ENCODE peak calls at places on chromosomes 3 and 15, in six cellular contexts. One of them, this sample, is unnamed.
A peak's percentile ranks its signal among the peaks of the same experiment; 100 is the strongest.

GRCh38 chr15:98567951-98568350 is 80.4 kb upstream of the IGF1R start:
- DNase-seq in EH: no peak
- DNase-seq in activated CD4-positive, CD25-positive, alpha-beta regulatory T cell treated with anti-CD3 and anti-CD28 coated beads, Interleukin-2, amount 50 U/mL, for 72 hours: no peak
- DNase-seq in activated CD8-positive, alpha-beta T cell treated with anti-CD3 and anti-CD28 coated beads, Interleukin-2, amount 10 ng/mL, durations not matched to agents 7 days and 5 days: no peak
- DNase-seq in AG09319: no peak
- DNase-seq in thoracic aorta: no peak
- DNase-seq in this sample: peak; percentile 11

GRCh38 chr3:174219738-174220137 is 639.4 kb upstream of the NAALADL2 start:
- DNase-seq in activated CD4-positive, CD25-positive, alpha-beta regulatory T cell treated with anti-CD3 and anti-CD28 coated beads, Interleukin-2, amount 50 U/mL, for 72 hours: no peak
- DNase-seq in EH: peak; percentile 8
- DNase-seq in AG09319: no peak
- DNase-seq in thoracic aorta: no peak
- DNase-seq in activated CD8-positive, alpha-beta T cell treated with anti-CD3 and anti-CD28 coated beads, Interleukin-2, amount 10 ng/mL, durations not matched to agents 7 days and 5 days: no peak
- DNase-seq in this sample: no peak

GRCh38 chr3:37863949-37864822 is 2.5 kb downstream of the CTDSPL start:
- DNase-seq in EH: peak; percentile 26
- DNase-seq in activated CD4-positive, CD25-positive, alpha-beta regulatory T cell treated with anti-CD3 and anti-CD28 coated beads, Interleukin-2, amount 50 U/mL, for 72 hours: no peak
- DNase-seq in activated CD8-positive, alpha-beta T cell treated with anti-CD3 and anti-CD28 coated beads, Interleukin-2, amount 10 ng/mL, durations not matched to agents 7 days and 5 days: no peak
- DNase-seq in AG09319: no peak
- DNase-seq in thoracic aorta: no peak
- DNase-seq in this sample: peak; percentile 34

GRCh38 chr3:183266454-183266853 is 13.4 kb downstream of the B3GNT5 start:
- DNase-seq in EH: no peak
- DNase-seq in activated CD4-positive, CD25-positive, alpha-beta regulatory T cell treated with anti-CD3 and anti-CD28 coated beads, Interleukin-2, amount 50 U/mL, for 72 hours: no peak
- DNase-seq in thoracic aorta: no peak
- DNase-seq in activated CD8-positive, alpha-beta T cell treated with anti-CD3 and anti-CD28 coated beads, Interleukin-2, amount 10 ng/mL, durations not matched to agents 7 days and 5 days: no peak
- DNase-seq in AG09319: no peak
- DNase-seq in this sample: no peak

GRCh38 chr3:40845447-40845846 is 320.7 kb downstream of the ZNF621 start:
- DNase-seq in activated CD8-positive, alpha-beta T cell treated with anti-CD3 and anti-CD28 coated beads, Interleukin-2, amount 10 ng/mL, durations not matched to agents 7 days and 5 days: no peak
- DNase-seq in thoracic aorta: no peak
- DNase-seq in activated CD4-positive, CD25-positive, alpha-beta regulatory T cell treated with anti-CD3 and anti-CD28 coated beads, Interleukin-2, amount 50 U/mL, for 72 hours: no peak
- DNase-seq in AG09319: no peak
- DNase-seq in EH: no peak
- DNase-seq in this sample: no peak

GRCh38 chr3:110767156-110767555 is 304.5 kb upstream of the NECTIN3 start:
- DNase-seq in activated CD4-positive, CD25-positive, alpha-beta regulatory T cell treated with anti-CD3 and anti-CD28 coated beads, Interleukin-2, amount 50 U/mL, for 72 hours: no peak
- DNase-seq in activated CD8-positive, alpha-beta T cell treated with anti-CD3 and anti-CD28 coated beads, Interleukin-2, amount 10 ng/mL, durations not matched to agents 7 days and 5 days: no peak
- DNase-seq in thoracic aorta: no peak
- DNase-seq in AG09319: no peak
- DNase-seq in EH: peak; percentile 6
- DNase-seq in this sample: no peak

GRCh38 chr3:3665961-3666640 is 133.1 kb upstream of the LRRN1 start:
- DNase-seq in AG09319: no peak
- DNase-seq in EH: no peak
- DNase-seq in thoracic aorta: no peak
- DNase-seq in activated CD4-positive, CD25-positive, alpha-beta regulatory T cell treated with anti-CD3 and anti-CD28 coated beads, Interleukin-2, amount 50 U/mL, for 72 hours: no peak
- DNase-seq in activated CD8-positive, alpha-beta T cell treated with anti-CD3 and anti-CD28 coated beads, Interleukin-2, amount 10 ng/mL, durations not matched to agents 7 days and 5 days: no peak
- DNase-seq in this sample: no peak

GRCh38 chr15:47551079-47551478 is 166.2 kb upstream of the SEMA6D start:
- DNase-seq in EH: no peak
- DNase-seq in activated CD8-positive, alpha-beta T cell treated with anti-CD3 and anti-CD28 coated beads, Interleukin-2, amount 10 ng/mL, durations not matched to agents 7 days and 5 days: no peak
- DNase-seq in thoracic aorta: no peak
- DNase-seq in AG09319: no peak
- DNase-seq in activated CD4-positive, CD25-positive, alpha-beta regulatory T cell treated with anti-CD3 and anti-CD28 coated beads, Interleukin-2, amount 50 U/mL, for 72 hours: no peak
- DNase-seq in this sample: no peak

GRCh38 chr3:38579551-38580449 is 69.7 kb downstream of the SCN5A start:
- DNase-seq in AG09319: no peak
- DNase-seq in activated CD4-positive, CD25-positive, alpha-beta regulatory T cell treated with anti-CD3 and anti-CD28 coated beads, Interleukin-2, amount 50 U/mL, for 72 hours: no peak
- DNase-seq in thoracic aorta: no peak
- DNase-seq in EH: peak; percentile 3
- DNase-seq in activated CD8-positive, alpha-beta T cell treated with anti-CD3 and anti-CD28 coated beads, Interleukin-2, amount 10 ng/mL, durations not matched to agents 7 days and 5 days: peak; percentile 13
- DNase-seq in this sample: peak; percentile 13

GRCh38 chr3:110254591-110254990 is 817.0 kb upstream of the NECTIN3 start:
- DNase-seq in EH: no peak
- DNase-seq in thoracic aorta: no peak
- DNase-seq in activated CD4-positive, CD25-positive, alpha-beta regulatory T cell treated with anti-CD3 and anti-CD28 coated beads, Interleukin-2, amount 50 U/mL, for 72 hours: no peak
- DNase-seq in AG09319: no peak
- DNase-seq in activated CD8-positive, alpha-beta T cell treated with anti-CD3 and anti-CD28 coated beads, Interleukin-2, amount 10 ng/mL, durations not matched to agents 7 days and 5 days: no peak
- DNase-seq in this sample: no peak

GRCh38 chr3:120846073-120846472 is 61.9 kb upstream of the STXBP5L start:
- DNase-seq in AG09319: no peak
- DNase-seq in thoracic aorta: no peak
- DNase-seq in activated CD8-positive, alpha-beta T cell treated with anti-CD3 and anti-CD28 coated beads, Interleukin-2, amount 10 ng/mL, durations not matched to agents 7 days and 5 days: no peak
- DNase-seq in activated CD4-positive, CD25-positive, alpha-beta regulatory T cell treated with anti-CD3 and anti-CD28 coated beads, Interleukin-2, amount 50 U/mL, for 72 hours: no peak
- DNase-seq in EH: no peak
- DNase-seq in this sample: no peak

GRCh38 chr3:126682046-126682445 is 22.0 kb upstream of the CHCHD6 start:
- DNase-seq in activated CD4-positive, CD25-positive, alpha-beta regulatory T cell treated with anti-CD3 and anti-CD28 coated beads, Interleukin-2, amount 50 U/mL, for 72 hours: no peak
- DNase-seq in EH: no peak
- DNase-seq in activated CD8-positive, alpha-beta T cell treated with anti-CD3 and anti-CD28 coated beads, Interleukin-2, amount 10 ng/mL, durations not matched to agents 7 days and 5 days: peak; percentile 8
- DNase-seq in AG09319: no peak
- DNase-seq in thoracic aorta: no peak
- DNase-seq in this sample: no peak

GRCh38 chr3:119315600-119316312 is 21.6 kb downstream of the ARHGAP31 start:
- DNase-seq in AG09319: no peak
- DNase-seq in EH: peak; percentile 36
- DNase-seq in activated CD4-positive, CD25-positive, alpha-beta regulatory T cell treated with anti-CD3 and anti-CD28 coated beads, Interleukin-2, amount 50 U/mL, for 72 hours: no peak
- DNase-seq in thoracic aorta: no peak
- DNase-seq in activated CD8-positive, alpha-beta T cell treated with anti-CD3 and anti-CD28 coated beads, Interleukin-2, amount 10 ng/mL, durations not matched to agents 7 days and 5 days: no peak
- DNase-seq in this sample: no peak

GRCh38 chr15:26744894-26745293 is 28.0 kb downstream of the GABRB3 start:
- DNase-seq in activated CD8-positive, alpha-beta T cell treated with anti-CD3 and anti-CD28 coated beads, Interleukin-2, amount 10 ng/mL, durations not matched to agents 7 days and 5 days: no peak
- DNase-seq in EH: no peak
- DNase-seq in thoracic aorta: no peak
- DNase-seq in activated CD4-positive, CD25-positive, alpha-beta regulatory T cell treated with anti-CD3 and anti-CD28 coated beads, Interleukin-2, amount 50 U/mL, for 72 hours: no peak
- DNase-seq in AG09319: no peak
- DNase-seq in this sample: no peak

GRCh38 chr3:64342940-64343691 is 117.8 kb upstream of the PRICKLE2 start:
- DNase-seq in activated CD8-positive, alpha-beta T cell treated with anti-CD3 and anti-CD28 coated beads, Interleukin-2, amount 10 ng/mL, durations not matched to agents 7 days and 5 days: no peak
- DNase-seq in thoracic aorta: no peak
- DNase-seq in AG09319: peak; percentile 79
- DNase-seq in activated CD4-positive, CD25-positive, alpha-beta regulatory T cell treated with anti-CD3 and anti-CD28 coated beads, Interleukin-2, amount 50 U/mL, for 72 hours: no peak
- DNase-seq in EH: peak; percentile 97
- DNase-seq in this sample: peak; percentile 96

GRCh38 chr3:39981547-39982184 is 172.3 kb downstream of the MYRIP start:
- DNase-seq in EH: no peak
- DNase-seq in thoracic aorta: no peak
- DNase-seq in AG09319: no peak
- DNase-seq in activated CD8-positive, alpha-beta T cell treated with anti-CD3 and anti-CD28 coated beads, Interleukin-2, amount 10 ng/mL, durations not matched to agents 7 days and 5 days: no peak
- DNase-seq in activated CD4-positive, CD25-positive, alpha-beta regulatory T cell treated with anti-CD3 and anti-CD28 coated beads, Interleukin-2, amount 50 U/mL, for 72 hours: no peak
- DNase-seq in this sample: no peak

GRCh38 chr3:126344380-126345041 is 12.7 kb downstream of the KLF15 start:
- DNase-seq in thoracic aorta: no peak
- DNase-seq in EH: no peak
- DNase-seq in AG09319: no peak
- DNase-seq in activated CD4-positive, CD25-positive, alpha-beta regulatory T cell treated with anti-CD3 and anti-CD28 coated beads, Interleukin-2, amount 50 U/mL, for 72 hours: peak; percentile 18
- DNase-seq in activated CD8-positive, alpha-beta T cell treated with anti-CD3 and anti-CD28 coated beads, Interleukin-2, amount 10 ng/mL, durations not matched to agents 7 days and 5 days: no peak
- DNase-seq in this sample: no peak

GRCh38 chr3:138944842-138945645 is 1.9 kb downstream of the FOXL2 start:
- DNase-seq in activated CD8-positive, alpha-beta T cell treated with anti-CD3 and anti-CD28 coated beads, Interleukin-2, amount 10 ng/mL, durations not matched to agents 7 days and 5 days: no peak
- DNase-seq in activated CD4-positive, CD25-positive, alpha-beta regulatory T cell treated with anti-CD3 and anti-CD28 coated beads, Interleukin-2, amount 50 U/mL, for 72 hours: no peak
- DNase-seq in AG09319: no peak
- DNase-seq in thoracic aorta: no peak
- DNase-seq in EH: no peak
- DNase-seq in this sample: no peak

GRCh38 chr15:66964111-66964738 is 101.2 kb upstream of the SMAD3 start:
- DNase-seq in EH: no peak
- DNase-seq in thoracic aorta: no peak
- DNase-seq in activated CD4-positive, CD25-positive, alpha-beta regulatory T cell treated with anti-CD3 and anti-CD28 coated beads, Interleukin-2, amount 50 U/mL, for 72 hours: no peak
- DNase-seq in AG09319: no peak
- DNase-seq in activated CD8-positive, alpha-beta T cell treated with anti-CD3 and anti-CD28 coated beads, Interleukin-2, amount 10 ng/mL, durations not matched to agents 7 days and 5 days: no peak
- DNase-seq in this sample: no peak

GRCh38 chr15:68052431-68052830 is 1.7 kb upstream of the PIAS1 start:
- DNase-seq in EH: no peak
- DNase-seq in activated CD4-positive, CD25-positive, alpha-beta regulatory T cell treated with anti-CD3 and anti-CD28 coated beads, Interleukin-2, amount 50 U/mL, for 72 hours: no peak
- DNase-seq in AG09319: no peak
- DNase-seq in activated CD8-positive, alpha-beta T cell treated with anti-CD3 and anti-CD28 coated beads, Interleukin-2, amount 10 ng/mL, durations not matched to agents 7 days and 5 days: no peak
- DNase-seq in thoracic aorta: no peak
- DNase-seq in this sample: peak; percentile 61

GRCh38 chr15:57218826-57219576 is 157.3 kb upstream of the CGNL1 start:
- DNase-seq in EH: peak; percentile 88
- DNase-seq in AG09319: peak; percentile 93
- DNase-seq in thoracic aorta: no peak
- DNase-seq in activated CD8-positive, alpha-beta T cell treated with anti-CD3 and anti-CD28 coated beads, Interleukin-2, amount 10 ng/mL, durations not matched to agents 7 days and 5 days: no peak
- DNase-seq in activated CD4-positive, CD25-positive, alpha-beta regulatory T cell treated with anti-CD3 and anti-CD28 coated beads, Interleukin-2, amount 50 U/mL, for 72 hours: no peak
- DNase-seq in this sample: peak; percentile 90

GRCh38 chr15:75639709-75640482 is at the start of gene IMP3:
- DNase-seq in activated CD8-positive, alpha-beta T cell treated with anti-CD3 and anti-CD28 coated beads, Interleukin-2, amount 10 ng/mL, durations not matched to agents 7 days and 5 days: peak; percentile 98
- DNase-seq in EH: peak; percentile 97
- DNase-seq in activated CD4-positive, CD25-positive, alpha-beta regulatory T cell treated with anti-CD3 and anti-CD28 coated beads, Interleukin-2, amount 50 U/mL, for 72 hours: peak; percentile 91
- DNase-seq in thoracic aorta: peak; percentile 88
- DNase-seq in AG09319: peak; percentile 84
- DNase-seq in this sample: peak; percentile 98

GRCh38 chr15:51076898-51077564 is 17.7 kb downstream of the TNFAIP8L3 start:
- DNase-seq in thoracic aorta: no peak
- DNase-seq in activated CD4-positive, CD25-positive, alpha-beta regulatory T cell treated with anti-CD3 and anti-CD28 coated beads, Interleukin-2, amount 50 U/mL, for 72 hours: peak; percentile 45
- DNase-seq in AG09319: no peak
- DNase-seq in activated CD8-positive, alpha-beta T cell treated with anti-CD3 and anti-CD28 coated beads, Interleukin-2, amount 10 ng/mL, durations not matched to agents 7 days and 5 days: peak; percentile 52
- DNase-seq in EH: peak; percentile 57
- DNase-seq in this sample: peak; percentile 94

GRCh38 chr15:70636540-70637165 is 126.7 kb downstream of the UACA start:
- DNase-seq in activated CD4-positive, CD25-positive, alpha-beta regulatory T cell treated with anti-CD3 and anti-CD28 coated beads, Interleukin-2, amount 50 U/mL, for 72 hours: no peak
- DNase-seq in activated CD8-positive, alpha-beta T cell treated with anti-CD3 and anti-CD28 coated beads, Interleukin-2, amount 10 ng/mL, durations not matched to agents 7 days and 5 days: no peak
- DNase-seq in AG09319: no peak
- DNase-seq in EH: peak; percentile 38
- DNase-seq in thoracic aorta: no peak
- DNase-seq in this sample: no peak

GRCh38 chr15:75640483-75641175 is 605 bp upstream of the IMP3 start:
- DNase-seq in activated CD8-positive, alpha-beta T cell treated with anti-CD3 and anti-CD28 coated beads, Interleukin-2, amount 10 ng/mL, durations not matched to agents 7 days and 5 days: peak; percentile 81
- DNase-seq in activated CD4-positive, CD25-positive, alpha-beta regulatory T cell treated with anti-CD3 and anti-CD28 coated beads, Interleukin-2, amount 50 U/mL, for 72 hours: no peak
- DNase-seq in thoracic aorta: no peak
- DNase-seq in EH: peak; percentile 47
- DNase-seq in AG09319: no peak
- DNase-seq in this sample: peak; percentile 48

GRCh38 chr3:135967867-135968266 is 2.3 kb downstream of the PPP2R3A start:
- DNase-seq in thoracic aorta: no peak
- DNase-seq in AG09319: no peak
- DNase-seq in EH: no peak
- DNase-seq in activated CD4-positive, CD25-positive, alpha-beta regulatory T cell treated with anti-CD3 and anti-CD28 coated beads, Interleukin-2, amount 50 U/mL, for 72 hours: no peak
- DNase-seq in activated CD8-positive, alpha-beta T cell treated with anti-CD3 and anti-CD28 coated beads, Interleukin-2, amount 10 ng/mL, durations not matched to agents 7 days and 5 days: no peak
- DNase-seq in this sample: no peak

GRCh38 chr3:110955301-110955880 is 116.2 kb upstream of the NECTIN3 start:
- DNase-seq in AG09319: no peak
- DNase-seq in activated CD4-positive, CD25-positive, alpha-beta regulatory T cell treated with anti-CD3 and anti-CD28 coated beads, Interleukin-2, amount 50 U/mL, for 72 hours: no peak
- DNase-seq in thoracic aorta: no peak
- DNase-seq in activated CD8-positive, alpha-beta T cell treated with anti-CD3 and anti-CD28 coated beads, Interleukin-2, amount 10 ng/mL, durations not matched to agents 7 days and 5 days: no peak
- DNase-seq in EH: peak; percentile 79
- DNase-seq in this sample: peak; percentile 59

GRCh38 chr3:14876942-14877341 is 58.2 kb downstream of the FGD5 start:
- DNase-seq in activated CD4-positive, CD25-positive, alpha-beta regulatory T cell treated with anti-CD3 and anti-CD28 coated beads, Interleukin-2, amount 50 U/mL, for 72 hours: no peak
- DNase-seq in EH: peak; percentile 58
- DNase-seq in thoracic aorta: peak; percentile 9
- DNase-seq in activated CD8-positive, alpha-beta T cell treated with anti-CD3 and anti-CD28 coated beads, Interleukin-2, amount 10 ng/mL, durations not matched to agents 7 days and 5 days: no peak
- DNase-seq in AG09319: peak; percentile 12
- DNase-seq in this sample: no peak

GRCh38 chr15:92184142-92184541 is 209.5 kb upstream of the ST8SIA2 start:
- DNase-seq in activated CD8-positive, alpha-beta T cell treated with anti-CD3 and anti-CD28 coated beads, Interleukin-2, amount 10 ng/mL, durations not matched to agents 7 days and 5 days: no peak
- DNase-seq in activated CD4-positive, CD25-positive, alpha-beta regulatory T cell treated with anti-CD3 and anti-CD28 coated beads, Interleukin-2, amount 50 U/mL, for 72 hours: no peak
- DNase-seq in thoracic aorta: no peak
- DNase-seq in AG09319: no peak
- DNase-seq in EH: no peak
- DNase-seq in this sample: no peak

GRCh38 chr15:80695911-80696651 is 971 bp downstream of the ABHD17C start:
- DNase-seq in AG09319: no peak
- DNase-seq in activated CD4-positive, CD25-positive, alpha-beta regulatory T cell treated with anti-CD3 and anti-CD28 coated beads, Interleukin-2, amount 50 U/mL, for 72 hours: no peak
- DNase-seq in EH: peak; percentile 45
- DNase-seq in thoracic aorta: no peak
- DNase-seq in activated CD8-positive, alpha-beta T cell treated with anti-CD3 and anti-CD28 coated beads, Interleukin-2, amount 10 ng/mL, durations not matched to agents 7 days and 5 days: no peak
- DNase-seq in this sample: peak; percentile 45

GRCh38 chr3:46470831-46471230 is 6.1 kb upstream of the LTF start:
- DNase-seq in activated CD8-positive, alpha-beta T cell treated with anti-CD3 and anti-CD28 coated beads, Interleukin-2, amount 10 ng/mL, durations not matched to agents 7 days and 5 days: no peak
- DNase-seq in AG09319: no peak
- DNase-seq in activated CD4-positive, CD25-positive, alpha-beta regulatory T cell treated with anti-CD3 and anti-CD28 coated beads, Interleukin-2, amount 50 U/mL, for 72 hours: no peak
- DNase-seq in thoracic aorta: no peak
- DNase-seq in EH: no peak
- DNase-seq in this sample: no peak

GRCh38 chr3:128360705-128361271 is 105.9 kb downstream of the DNAJB8 start:
- DNase-seq in activated CD8-positive, alpha-beta T cell treated with anti-CD3 and anti-CD28 coated beads, Interleukin-2, amount 10 ng/mL, durations not matched to agents 7 days and 5 days: no peak
- DNase-seq in AG09319: no peak
- DNase-seq in EH: peak; percentile 51
- DNase-seq in activated CD4-positive, CD25-positive, alpha-beta regulatory T cell treated with anti-CD3 and anti-CD28 coated beads, Interleukin-2, amount 50 U/mL, for 72 hours: no peak
- DNase-seq in thoracic aorta: no peak
- DNase-seq in this sample: peak; percentile 31

GRCh38 chr3:79632842-79633241 is 135.0 kb downstream of the ROBO1 start:
- DNase-seq in activated CD8-positive, alpha-beta T cell treated with anti-CD3 and anti-CD28 coated beads, Interleukin-2, amount 10 ng/mL, durations not matched to agents 7 days and 5 days: no peak
- DNase-seq in EH: no peak
- DNase-seq in activated CD4-positive, CD25-positive, alpha-beta regulatory T cell treated with anti-CD3 and anti-CD28 coated beads, Interleukin-2, amount 50 U/mL, for 72 hours: no peak
- DNase-seq in AG09319: no peak
- DNase-seq in thoracic aorta: no peak
- DNase-seq in this sample: no peak

GRCh38 chr3:70829101-70829500 is 516.7 kb upstream of the MDFIC2 start:
- DNase-seq in activated CD8-positive, alpha-beta T cell treated with anti-CD3 and anti-CD28 coated beads, Interleukin-2, amount 10 ng/mL, durations not matched to agents 7 days and 5 days: no peak
- DNase-seq in AG09319: no peak
- DNase-seq in EH: peak; percentile 82
- DNase-seq in activated CD4-positive, CD25-positive, alpha-beta regulatory T cell treated with anti-CD3 and anti-CD28 coated beads, Interleukin-2, amount 50 U/mL, for 72 hours: no peak
- DNase-seq in thoracic aorta: peak; percentile 46
- DNase-seq in this sample: peak; percentile 51

GRCh38 chr3:13349823-13350222 is 70.3 kb downstream of the NUP210 start:
- DNase-seq in EH: peak; percentile 13
- DNase-seq in activated CD4-positive, CD25-positive, alpha-beta regulatory T cell treated with anti-CD3 and anti-CD28 coated beads, Interleukin-2, amount 50 U/mL, for 72 hours: no peak
- DNase-seq in thoracic aorta: no peak
- DNase-seq in activated CD8-positive, alpha-beta T cell treated with anti-CD3 and anti-CD28 coated beads, Interleukin-2, amount 10 ng/mL, durations not matched to agents 7 days and 5 days: no peak
- DNase-seq in AG09319: no peak
- DNase-seq in this sample: no peak

GRCh38 chr3:118671192-118671591 is 363.5 kb downstream of the IGSF11 start:
- DNase-seq in AG09319: no peak
- DNase-seq in activated CD4-positive, CD25-positive, alpha-beta regulatory T cell treated with anti-CD3 and anti-CD28 coated beads, Interleukin-2, amount 50 U/mL, for 72 hours: no peak
- DNase-seq in thoracic aorta: no peak
- DNase-seq in activated CD8-positive, alpha-beta T cell treated with anti-CD3 and anti-CD28 coated beads, Interleukin-2, amount 10 ng/mL, durations not matched to agents 7 days and 5 days: no peak
- DNase-seq in EH: no peak
- DNase-seq in this sample: no peak

GRCh38 chr3:66476852-66477381 is 23.9 kb downstream of the LRIG1 start:
- DNase-seq in AG09319: no peak
- DNase-seq in EH: no peak
- DNase-seq in activated CD4-positive, CD25-positive, alpha-beta regulatory T cell treated with anti-CD3 and anti-CD28 coated beads, Interleukin-2, amount 50 U/mL, for 72 hours: no peak
- DNase-seq in activated CD8-positive, alpha-beta T cell treated with anti-CD3 and anti-CD28 coated beads, Interleukin-2, amount 10 ng/mL, durations not matched to agents 7 days and 5 days: no peak
- DNase-seq in thoracic aorta: no peak
- DNase-seq in this sample: no peak

GRCh38 chr15:90895571-90896117 is 7.5 kb upstream of the MAN2A2 start:
- DNase-seq in thoracic aorta: no peak
- DNase-seq in activated CD4-positive, CD25-positive, alpha-beta regulatory T cell treated with anti-CD3 and anti-CD28 coated beads, Interleukin-2, amount 50 U/mL, for 72 hours: no peak
- DNase-seq in EH: peak; percentile 20
- DNase-seq in activated CD8-positive, alpha-beta T cell treated with anti-CD3 and anti-CD28 coated beads, Interleukin-2, amount 10 ng/mL, durations not matched to agents 7 days and 5 days: no peak
- DNase-seq in AG09319: no peak
- DNase-seq in this sample: no peak

This sample was measured in EL.